ENCODE peak calls at places on chromosomes 7 and 10, in six cellular contexts. Z is pancreas; O is T1000; C is breast epithelium; X is cardiac muscle cell; Y is stimulated activated naive CD4-positive, alpha-beta T cell. M is an unnamed sample.
A peak's percentile ranks its signal among the peaks of the same experiment; 100 is the strongest.

GRCh38 chr10:99395750-99396445 is 34.5 kb downstream of the GOT1 start:
- DNase-seq in Z (no peak), O (peak; percentile 31), C (no peak), X (no peak), Y (no peak), M (no peak)

GRCh38 chr7:894164-894867 is 18.0 kb downstream of the GET4 start:
- DNase-seq in Z (peak; percentile 31), O (no peak), C (no peak), X (no peak), Y (no peak), M (no peak)

GRCh38 chr7:36535866-36536664 is 146.4 kb downstream of the ANLN start:
- DNase-seq in Z (no peak), O (no peak), C (no peak), X (no peak), Y (no peak), M (no peak)

GRCh38 chr7:134750083-134751062 is 29.1 kb upstream of the CALD1 start:
- DNase-seq in Z (peak; percentile 39), O (no peak), C (no peak), X (peak; percentile 70), Y (peak; percentile 57), M (no peak)

GRCh38 chr10:124743188-124744046 is 761 bp downstream of the FAM53B start:
- DNase-seq in Z (peak; percentile 47), O (peak; percentile 45), C (no peak), X (peak; percentile 41), Y (peak; percentile 34), M (peak; percentile 77)

GRCh38 chr10:13712799-13713581 is 126.2 kb downstream of the PRPF18 start:
- DNase-seq in Z (no peak), O (peak; percentile 68), C (no peak), X (no peak), Y (no peak), M (peak; percentile 76)

GRCh38 chr7:28643369-28644340 is 231.3 kb downstream of the CREB5 start:
- DNase-seq in Z (no peak), O (no peak), C (no peak), X (no peak), Y (no peak), M (no peak)

GRCh38 chr7:77226357-77226839 is 26.8 kb upstream of the FGL2 start:
- DNase-seq in Z (no peak), O (no peak), C (no peak), X (no peak), Y (no peak), M (no peak)

GRCh38 chr10:71378341-71379117 is 18.2 kb upstream of the CDH23 start:
- DNase-seq in Z (no peak), O (no peak), C (no peak), X (no peak), Y (no peak), M (no peak)

M was measured in suprapubic skin.